ENCODE peak calls at places on chromosomes 1 and 21, in six cellular contexts. M is HCT116, R is brain microvascular endothelial cell, E is neural progenitor cell, U is A549, J is right cardiac atrium. I is an unnamed sample.
A peak's percentile ranks its signal among the peaks of the same experiment; 100 is the strongest.

GRCh38 chr1:81113688-81114087 is 687.0 kb upstream of the ADGRL2 start:
- DNase-seq in M (no peak), R (no peak), E (no peak), U (no peak), J (no peak), I (no peak)

GRCh38 chr1:51325391-51325790 is 5.0 kb downstream of the TTC39A start:
- DNase-seq in M (no peak), R (no peak), E (no peak), U (no peak), J (no peak), I (no peak)

GRCh38 chr1:44733365-44733764 is 2.4 kb upstream of the RNU5D-1 start:
- DNase-seq in M (no peak), R (peak; percentile 37), E (no peak), U (no peak), J (no peak), I (no peak)

GRCh38 chr1:41482001-41482765 is 2.3 kb downstream of the EDN2 start:
- DNase-seq in M (no peak), R (no peak), E (no peak), U (no peak), J (peak; percentile 78), I (no peak)

GRCh38 chr1:77238463-77238862 is 19.2 kb upstream of the PIGK start:
- DNase-seq in M (no peak), R (no peak), E (no peak), U (no peak), J (no peak), I (no peak)

GRCh38 chr1:54792686-54793282 is 8.3 kb downstream of the TTC22 start:
- DNase-seq in M (no peak), R (no peak), E (no peak), U (no peak), J (no peak), I (no peak)

GRCh38 chr1:54795100-54795665 is 5.9 kb downstream of the TTC22 start:
- DNase-seq in M (no peak), R (no peak), E (no peak), U (no peak), J (no peak), I (no peak)

GRCh38 chr1:213994888-213995287 is 7.1 kb downstream of the PROX1 start:
- DNase-seq in M (no peak), R (no peak), E (no peak), U (no peak), J (no peak), I (no peak)

GRCh38 chr1:162740755-162741154 is 49.7 kb upstream of the HSD17B7 start:
- DNase-seq in M (no peak), R (no peak), E (no peak), U (no peak), J (no peak), I (no peak)

GRCh38 chr1:34590211-34590623 is 164.6 kb upstream of the GJB5 start:
- DNase-seq in M (peak; percentile 19), R (no peak), E (peak; percentile 33), U (peak; percentile 6), J (no peak), I (no peak)

GRCh38 chr1:236425031-236425663 is 31.1 kb downstream of the EDARADD start:
- DNase-seq in M (no peak), R (no peak), E (no peak), U (peak; percentile 46), J (no peak), I (no peak)

GRCh38 chr1:110639724-110640386 is 33.7 kb upstream of the KCNA2 start:
- DNase-seq in M (no peak), R (no peak), E (no peak), U (peak; percentile 20), J (no peak), I (no peak)

GRCh38 chr1:14017531-14017961 is 317.6 kb downstream of the PRDM2 start:
- DNase-seq in M (no peak), R (no peak), E (peak; percentile 44), U (no peak), J (no peak), I (no peak)

GRCh38 chr1:222454196-222454595 is 93.7 kb downstream of the HHIPL2 start:
- DNase-seq in M (no peak), R (no peak), E (no peak), U (no peak), J (no peak), I (no peak)

GRCh38 chr1:39729842-39730241 is 8.8 kb upstream of the PPIE start:
- DNase-seq in M (no peak), R (no peak), E (no peak), U (no peak), J (no peak), I (no peak)

GRCh38 chr1:84997667-84998600 is 1.0 kb upstream of the MCOLN2 start:
- DNase-seq in M (no peak), R (no peak), E (peak; percentile 64), U (no peak), J (no peak), I (no peak)

GRCh38 chr1:92916899-92917298 is 44.4 kb downstream of the DIPK1A start:
- DNase-seq in M (no peak), R (no peak), E (no peak), U (no peak), J (no peak), I (no peak)

GRCh38 chr21:41634211-41634694 is 126.3 kb upstream of the TMPRSS2 start:
- DNase-seq in M (no peak), R (no peak), E (no peak), U (peak; percentile 46), J (no peak), I (no peak)

GRCh38 chr21:41632748-41633475 is 125.0 kb upstream of the TMPRSS2 start:
- DNase-seq in M (no peak), R (no peak), E (no peak), U (no peak), J (no peak), I (no peak)

GRCh38 chr21:41633627-41634026 is 125.7 kb upstream of the TMPRSS2 start:
- DNase-seq in M (no peak), R (no peak), E (no peak), U (no peak), J (no peak), I (no peak)

GRCh38 chr21:41635874-41636273 is 127.9 kb upstream of the TMPRSS2 start:
- DNase-seq in M (no peak), R (no peak), E (no peak), U (no peak), J (no peak), I (no peak)

DNA sequence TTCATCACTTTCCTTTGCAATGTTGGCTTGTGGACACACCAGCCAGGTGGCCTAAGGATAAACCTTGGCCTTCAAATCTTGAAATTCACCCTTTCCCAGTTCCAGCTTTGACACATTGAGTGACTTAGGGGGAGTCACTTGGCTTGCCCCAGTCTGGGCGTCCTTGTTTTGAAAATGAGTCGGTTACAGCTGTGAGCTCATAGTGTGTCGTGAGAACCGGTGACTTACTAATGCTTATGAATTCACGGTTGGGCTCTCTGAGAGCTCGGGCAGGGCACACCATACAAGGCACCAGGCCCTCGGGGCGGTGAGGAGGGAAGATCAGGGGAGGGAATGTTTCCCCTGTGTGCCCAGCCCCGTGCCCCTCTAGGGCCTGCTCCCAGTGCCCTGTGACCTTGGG is 126.9 kb upstream of the TMPRSS2 start:
- DNase-seq in M (no peak), R (peak; percentile 65), E (no peak), U (no peak), J (no peak), I (no peak)
- H3K27ac ChIP-seq in M (no peak overlapping the region), R (no peak overlapping the region), E (no peak overlapping the region), U (peak overlapping the region; percentile 70), J (no peak overlapping the region), I (peak overlapping the region; percentile 79)

GRCh38 chr1:167499106-167499505 is 19.2 kb downstream of the CD247 start:
- DNase-seq in M (no peak), R (no peak), E (no peak), U (no peak), J (no peak), I (no peak)

GRCh38 chr1:167501513-167502191 is 16.7 kb downstream of the CD247 start:
- DNase-seq in M (no peak), R (no peak), E (no peak), U (no peak), J (no peak), I (no peak)

GRCh38 chr1:167502192-167502551 is 16.2 kb downstream of the CD247 start:
- DNase-seq in M (no peak), R (no peak), E (no peak), U (no peak), J (no peak), I (no peak)

GRCh38 chr1:167500283-167500860 is 18.0 kb downstream of the CD247 start:
- DNase-seq in M (no peak), R (no peak), E (no peak), U (no peak), J (no peak), I (no peak)

GRCh38 chr1:167499657-167500056 is 18.7 kb downstream of the CD247 start:
- DNase-seq in M (no peak), R (no peak), E (no peak), U (no peak), J (no peak), I (no peak)
- H3K27ac ChIP-seq in M (no peak overlapping the region), R (no peak overlapping the region), E (no peak overlapping the region), U (no peak overlapping the region), J (no peak overlapping the region), I (no peak overlapping the region)

GRCh38 chr1:42928859-42929258 is 29.8 kb downstream of the SLC2A1 start:
- DNase-seq in M (no peak), R (no peak), E (no peak), U (no peak), J (no peak), I (no peak)

GRCh38 chr1:42927274-42927841 is 31.3 kb downstream of the SLC2A1 start:
- DNase-seq in M (no peak), R (no peak), E (no peak), U (no peak), J (no peak), I (no peak)

GRCh38 chr1:42926870-42927242 is 31.8 kb downstream of the SLC2A1 start:
- DNase-seq in M (no peak), R (no peak), E (no peak), U (no peak), J (no peak), I (no peak)

GRCh38 chr1:42929434-42930177 is 29.1 kb downstream of the SLC2A1 start:
- DNase-seq in M (no peak), R (no peak), E (no peak), U (no peak), J (no peak), I (no peak)

GRCh38 chr1:42927920-42928505 is 30.7 kb downstream of the SLC2A1 start:
- DNase-seq in M (no peak), R (no peak), E (no peak), U (no peak), J (no peak), I (no peak)
- H3K27ac ChIP-seq in M (peak overlapping the region; percentile 25), R (no peak overlapping the region), E (peak overlapping the region; percentile 48), U (peak overlapping the region; percentile 21), J (no peak overlapping the region), I (no peak overlapping the region)

GRCh38 chr1:147717706-147718097 is 42.7 kb downstream of the GJA5 start:
- DNase-seq in M (no peak), R (no peak), E (no peak), U (no peak), J (no peak), I (no peak)

GRCh38 chr1:147721711-147722110 is 38.7 kb downstream of the GJA5 start:
- DNase-seq in M (no peak), R (no peak), E (no peak), U (no peak), J (no peak), I (no peak)

GRCh38 chr1:147720557-147720956 is 39.8 kb downstream of the GJA5 start:
- DNase-seq in M (no peak), R (no peak), E (no peak), U (no peak), J (no peak), I (no peak)

GRCh38 chr1:147719029-147719703 is 41.2 kb downstream of the GJA5 start:
- DNase-seq in M (no peak), R (no peak), E (peak; percentile 20), U (peak; percentile 32), J (no peak), I (no peak)

GRCh38 chr1:147719711-147720225 is 40.6 kb downstream of the GJA5 start:
- DNase-seq in M (no peak), R (no peak), E (no peak), U (no peak), J (no peak), I (no peak)
- H3K27ac ChIP-seq in M (no peak overlapping the region), R (no peak overlapping the region), E (no peak overlapping the region), U (no peak overlapping the region), J (no peak overlapping the region), I (no peak overlapping the region)

I was measured in Panc1.